ENCODE peak calls at places on chromosomes 3 and 15, in five cellular contexts. Z, A, O, C and G are unnamed samples.

GRCh38 chr3:10702961-10703740 is 112.9 kb upstream of the SLC6A11 start:
- DNase-seq in Z (no peak), A (no peak), O (peak; percentile 6), C (no peak), G (no peak)

GRCh38 chr15:53216036-53216435 is 425.9 kb upstream of the ONECUT1 start:
- DNase-seq in Z (no peak), A (no peak), O (no peak), C (no peak), G (no peak)

GRCh38 chr15:58070801-58071418 is 5.4 kb upstream of the ALDH1A2 start:
- DNase-seq in Z (peak; percentile 45), A (no peak), O (peak; percentile 73), C (peak; percentile 45), G (no peak)

GRCh38 chr15:61195116-61196002 is 33.7 kb downstream of the RORA start:
- DNase-seq in Z (peak; percentile 35), A (no peak), O (peak; percentile 73), C (no peak), G (no peak)

GRCh38 chr3:175108613-175109151 is 249.5 kb downstream of the NAALADL2 start:
- DNase-seq in Z (no peak), A (no peak), O (no peak), C (no peak), G (no peak)

GRCh38 chr15:39573844-39574243 is 7.0 kb upstream of the THBS1 start:
- DNase-seq in Z (no peak), A (no peak), O (no peak), C (no peak), G (no peak)

GRCh38 chr3:152021951-152022461 is 148.6 kb downstream of the SUCNR1 start:
- DNase-seq in Z (peak; percentile 28), A (no peak), O (peak; percentile 53), C (no peak), G (no peak)

GRCh38 chr15:43370310-43370974 is 401 bp downstream of the ZSCAN29 start:
- DNase-seq in Z (peak; percentile 8), A (peak; percentile 1), O (peak; percentile 39), C (peak; percentile 40), G (no peak)

GRCh38 chr3:70466096-70466495 is 153.7 kb upstream of the MDFIC2 start:
- DNase-seq in Z (no peak), A (no peak), O (no peak), C (no peak), G (no peak)

GRCh38 chr15:80818996-80819395 is 39.8 kb downstream of the CEMIP start:
- DNase-seq in Z (no peak), A (no peak), O (no peak), C (no peak), G (no peak)

GRCh38 chr3:16033889-16034687 is 140.4 kb upstream of the GALNT15 start:
- DNase-seq in Z (no peak), A (no peak), O (no peak), C (no peak), G (no peak)

GRCh38 chr3:114445233-114445632 is 151.4 kb downstream of the TIGIT start:
- DNase-seq in Z (peak; percentile 25), A (no peak), O (no peak), C (no peak), G (no peak)

GRCh38 chr15:60798821-60799220 is 319.9 kb upstream of the ICE2 start:
- DNase-seq in Z (peak; percentile 80), A (no peak), O (peak; percentile 75), C (no peak), G (peak; percentile 41)

GRCh38 chr3:186264608-186265400 is 97.2 kb downstream of the DGKG start:
- DNase-seq in Z (no peak), A (no peak), O (no peak), C (no peak), G (no peak)

GRCh38 chr3:173396191-173397041 is 1.1 kb upstream of the NLGN1 start:
- DNase-seq in Z (no peak), A (peak; percentile 28), O (no peak), C (peak; percentile 29), G (no peak)

GRCh38 chr3:72161870-72162617 is 377.1 kb upstream of the PROK2 start:
- DNase-seq in Z (peak; percentile 39), A (no peak), O (no peak), C (no peak), G (no peak)

GRCh38 chr3:121941592-121941991 is 47.4 kb downstream of the SLC15A2 start:
- DNase-seq in Z (no peak), A (no peak), O (no peak), C (no peak), G (no peak)

GRCh38 chr3:188349276-188349962 is 195.5 kb downstream of the LPP start:
- DNase-seq in Z (no peak), A (no peak), O (peak; percentile 53), C (no peak), G (no peak)

GRCh38 chr3:42662037-42662812 is 8.7 kb downstream of the ZBTB47 start:
- DNase-seq in Z (no peak), A (no peak), O (no peak), C (no peak), G (no peak)

GRCh38 chr15:38058596-38059075 is 124.2 kb downstream of the TMCO5A start:
- DNase-seq in Z (no peak), A (no peak), O (no peak), C (no peak), G (no peak)

GRCh38 chr3:66394261-66395249 is 106.3 kb downstream of the LRIG1 start:
- DNase-seq in Z (no peak), A (no peak), O (peak; percentile 61), C (no peak), G (no peak)

GRCh38 chr3:48503406-48504050 is 446 bp downstream of the SHISA5 start:
- DNase-seq in Z (peak; percentile 45), A (no peak), O (peak; percentile 59), C (no peak), G (no peak)

GRCh38 chr3:61862614-61863289 is 301.4 kb downstream of the PTPRG start:
- DNase-seq in Z (no peak), A (no peak), O (no peak), C (no peak), G (no peak)

GRCh38 chr15:91593081-91593480 is 260.4 kb upstream of the SLCO3A1 start:
- DNase-seq in Z (peak; percentile 52), A (no peak), O (no peak), C (no peak), G (no peak)

GRCh38 chr15:25739687-25740121 is 123.4 kb downstream of the ATP10A start:
- DNase-seq in Z (peak; percentile 27), A (no peak), O (peak; percentile 47), C (no peak), G (no peak)

GRCh38 chr15:70049701-70050445 is 47.8 kb downstream of the TLE3 start:
- DNase-seq in Z (no peak), A (no peak), O (no peak), C (no peak), G (no peak)

GRCh38 chr3:189841474-189842205 is 210.5 kb downstream of the TP63 start:
- DNase-seq in Z (peak; percentile 53), A (no peak), O (no peak), C (no peak), G (no peak)

GRCh38 chr3:139388961-139389551 is 391 bp downstream of the COPB2 start:
- DNase-seq in Z (no peak), A (no peak), O (peak; percentile 14), C (no peak), G (peak; percentile 1)

GRCh38 chr3:12409625-12410596 is 74.4 kb upstream of the TSEN2 start:
- DNase-seq in Z (no peak), A (no peak), O (no peak), C (no peak), G (no peak)

GRCh38 chr15:56757884-56758283 is 24.6 kb upstream of the ZNF280D start:
- DNase-seq in Z (no peak), A (no peak), O (no peak), C (no peak), G (no peak)

GRCh38 chr3:119695480-119695879 is 7.3 kb upstream of the CFAP91 start:
- DNase-seq in Z (peak; percentile 15), A (no peak), O (peak; percentile 20), C (no peak), G (no peak)

GRCh38 chr15:55587321-55588069 is 650 bp downstream of the PYGO1 start:
- DNase-seq in Z (peak; percentile 48), A (no peak), O (peak; percentile 69), C (no peak), G (no peak)